ENCODE peak calls at places on chromosomes 3 and 15, in five cellular contexts. J is neuronal stem cell, Z is H9, V is IMR-90, Y is H1. I is an unnamed sample.

GRCh38 chr15:56869573-56869972 is 48.9 kb upstream of the TCF12 start:
- DNase-seq in J (no peak), Z (no peak), V (no peak), Y (no peak), I (peak; percentile 14)

GRCh38 chr3:126961191-126961790 is 21.6 kb upstream of the PLXNA1 start:
- DNase-seq in J (no peak), Z (no peak), V (peak; percentile 61), Y (no peak), I (no peak)

GRCh38 chr15:74815121-74815933 is 2.7 kb downstream of the LMAN1L start:
- DNase-seq in J (no peak), Z (no peak), V (no peak), Y (no peak), I (no peak)

GRCh38 chr3:171375704-171376103 is 84.5 kb downstream of the TNIK start:
- DNase-seq in J (no peak), Z (no peak), V (no peak), Y (no peak), I (no peak)

GRCh38 chr3:8319935-8320634 is 181.5 kb upstream of the LMCD1 start:
- DNase-seq in J (no peak), Z (no peak), V (peak; percentile 77), Y (no peak), I (peak; percentile 90)

GRCh38 chr3:120145498-120146285 is 51.4 kb upstream of the GSK3B start:
- DNase-seq in J (no peak), Z (no peak), V (peak; percentile 41), Y (no peak), I (peak; percentile 37)

GRCh38 chr15:51401872-51402517 is 60.5 kb downstream of the GLDN start:
- DNase-seq in J (peak; percentile 39), Z (peak; percentile 74), V (peak; percentile 26), Y (no peak), I (peak; percentile 80)

GRCh38 chr15:45112592-45113379 is 1.2 kb downstream of the DUOX2 start:
- DNase-seq in J (no peak), Z (peak; percentile 47), V (no peak), Y (no peak), I (no peak)

GRCh38 chr3:33145901-33146580 is 32.2 kb downstream of the CRTAP start:
- DNase-seq in J (no peak), Z (no peak), V (no peak), Y (no peak), I (no peak)

GRCh38 chr3:184314700-184315505 is 497 bp downstream of the EIF4G1 start:
- DNase-seq in J (peak; percentile 48), Z (no peak), V (peak; percentile 76), Y (no peak), I (peak; percentile 74)

GRCh38 chr15:30065025-30065801 is 17.5 kb upstream of the GOLGA8J start:
- DNase-seq in J (no peak), Z (no peak), V (peak; percentile 18), Y (no peak), I (no peak)

GRCh38 chr3:53813229-53813628 is 33.0 kb downstream of the CHDH start:
- DNase-seq in J (no peak), Z (no peak), V (no peak), Y (no peak), I (no peak)

GRCh38 chr3:48474619-48475018 is 28.1 kb downstream of the ATRIP start:
- DNase-seq in J (no peak), Z (peak; percentile 97), V (no peak), Y (peak; percentile 98), I (peak; percentile 92)

GRCh38 chr15:64122444-64122843 is 26.7 kb downstream of the SNX1 start:
- DNase-seq in J (no peak), Z (no peak), V (no peak), Y (no peak), I (no peak)

GRCh38 chr3:126267169-126267975 is 87.0 kb upstream of the ALDH1L1 start:
- DNase-seq in J (peak; percentile 93), Z (peak; percentile 86), V (peak; percentile 91), Y (peak; percentile 49), I (peak; percentile 97)

GRCh38 chr3:146161725-146162047 is 702 bp upstream of the PLOD2 start:
- DNase-seq in J (no peak), Z (no peak), V (peak; percentile 63), Y (no peak), I (peak; percentile 39)
- H2AK5ac ChIP-seq in J (no peak overlapping the region), Z (no peak overlapping the region), V (peak overlapping the region; percentile 85), Y (no peak overlapping the region), I (no peak overlapping the region)

GRCh38 chr3:11274743-11275142 is 2.5 kb downstream of the ATG7 start:
- DNase-seq in J (no peak), Z (no peak), V (no peak), Y (no peak), I (no peak)

GRCh38 chr3:11272913-11273574 is 847 bp downstream of the ATG7 start:
- DNase-seq in J (no peak), Z (no peak), V (no peak), Y (no peak), I (peak; percentile 6)

GRCh38 chr3:11269007-11269406 is 3.2 kb upstream of the ATG7 start:
- DNase-seq in J (no peak), Z (no peak), V (no peak), Y (no peak), I (no peak)

GRCh38 chr3:11273945-11274344 is 1.7 kb downstream of the ATG7 start:
- DNase-seq in J (no peak), Z (no peak), V (no peak), Y (no peak), I (no peak)

DNA sequence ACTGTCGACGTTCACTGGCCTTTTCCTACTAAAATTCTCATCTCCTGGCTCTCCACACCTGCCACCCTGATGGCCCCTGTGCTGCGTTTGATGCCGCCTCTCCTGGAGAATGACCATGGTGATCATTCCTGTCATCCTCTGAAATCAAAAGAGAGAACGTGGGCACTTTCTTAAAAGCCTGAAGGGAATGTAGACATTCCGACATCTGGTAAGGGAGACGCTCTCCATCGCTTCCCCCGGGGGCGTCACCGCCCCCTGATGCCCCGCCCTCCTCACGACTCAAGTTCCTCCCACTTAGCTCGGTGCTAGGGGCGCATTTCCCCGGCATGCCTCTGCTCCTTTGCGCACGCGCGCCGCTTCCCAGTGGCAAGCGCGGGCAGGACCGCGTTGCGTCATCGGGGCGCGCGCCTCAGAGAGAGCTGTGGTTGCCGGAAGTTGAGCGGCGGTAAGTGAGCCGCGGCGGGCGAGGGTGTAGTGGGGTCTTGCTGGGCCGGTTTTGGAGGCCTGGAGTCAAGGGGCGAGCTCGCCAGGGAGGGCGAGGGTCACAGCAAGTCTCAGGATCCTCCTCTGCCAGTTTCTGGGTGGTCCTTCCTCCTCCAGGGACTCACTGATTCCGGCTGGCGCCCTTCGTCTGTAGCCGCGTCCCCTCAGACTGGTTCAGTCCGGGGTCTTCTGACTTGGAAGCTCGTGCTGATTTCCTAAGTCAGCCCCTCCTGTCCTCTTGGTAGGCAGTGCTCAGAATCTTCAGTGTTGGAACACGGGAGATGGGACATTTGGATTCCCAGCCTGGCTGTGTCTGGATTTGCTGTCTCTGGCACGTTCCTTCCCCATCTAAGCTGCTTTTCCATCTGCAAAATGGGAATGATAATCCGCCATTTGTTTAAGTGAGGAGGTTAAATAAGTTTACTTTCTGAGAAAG is at the start of gene ATG7:
- DNase-seq in J (peak; percentile 95), Z (peak; percentile 97), V (peak; percentile 96), Y (peak; percentile 88), I (peak; percentile 98)
- H2BK120ac ChIP-seq in J (no peak within 1 kb of the TSS), Z (no peak within 1 kb of the TSS), V (peak within 1 kb of the TSS; percentile 82), Y (no peak within 1 kb of the TSS), I (no peak within 1 kb of the TSS)

GRCh38 chr15:101089579-101090459 is 162.0 kb downstream of the CHSY1 start:
- DNase-seq in J (no peak), Z (no peak), V (no peak), Y (no peak), I (no peak)
- H2AK5ac ChIP-seq in J (no peak overlapping the region), Z (no peak overlapping the region), V (peak overlapping the region; percentile 73), Y (peak overlapping the region; percentile 84), I (no peak overlapping the region)

GRCh38 chr3:4757949-4758855 is 221.0 kb upstream of the BHLHE40 start:
- DNase-seq in J (no peak), Z (no peak), V (no peak), Y (no peak), I (peak; percentile 26)
- H2BK120ac ChIP-seq in J (no peak overlapping the region), Z (no peak overlapping the region), V (no peak overlapping the region), Y (no peak overlapping the region), I (no peak overlapping the region)

DNA sequence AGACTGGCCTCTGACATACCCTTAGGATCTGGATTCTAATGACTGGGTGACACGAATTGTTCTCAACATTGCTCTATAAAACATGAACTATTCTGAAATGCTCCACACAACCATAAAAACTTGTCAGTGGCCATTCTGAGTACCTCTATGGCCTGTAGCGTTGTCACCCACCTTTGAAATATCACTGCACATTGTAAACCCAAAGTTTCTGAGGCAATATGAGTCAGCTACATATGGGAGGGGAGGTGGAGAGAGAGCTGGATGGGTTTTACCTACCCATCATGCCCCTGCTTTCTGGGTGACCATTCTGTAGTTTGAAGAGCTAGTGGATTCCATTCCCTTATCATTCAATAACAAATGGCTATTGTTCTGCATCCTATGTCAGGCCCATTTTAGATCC is 546.2 kb upstream of the TBL1XR1 start:
- DNase-seq in J (no peak), Z (no peak), V (no peak), Y (no peak), I (no peak)
- H2AK5ac ChIP-seq in J (no peak overlapping the region), Z (no peak overlapping the region), V (no peak overlapping the region), Y (no peak overlapping the region), I (no peak overlapping the region)

DNA sequence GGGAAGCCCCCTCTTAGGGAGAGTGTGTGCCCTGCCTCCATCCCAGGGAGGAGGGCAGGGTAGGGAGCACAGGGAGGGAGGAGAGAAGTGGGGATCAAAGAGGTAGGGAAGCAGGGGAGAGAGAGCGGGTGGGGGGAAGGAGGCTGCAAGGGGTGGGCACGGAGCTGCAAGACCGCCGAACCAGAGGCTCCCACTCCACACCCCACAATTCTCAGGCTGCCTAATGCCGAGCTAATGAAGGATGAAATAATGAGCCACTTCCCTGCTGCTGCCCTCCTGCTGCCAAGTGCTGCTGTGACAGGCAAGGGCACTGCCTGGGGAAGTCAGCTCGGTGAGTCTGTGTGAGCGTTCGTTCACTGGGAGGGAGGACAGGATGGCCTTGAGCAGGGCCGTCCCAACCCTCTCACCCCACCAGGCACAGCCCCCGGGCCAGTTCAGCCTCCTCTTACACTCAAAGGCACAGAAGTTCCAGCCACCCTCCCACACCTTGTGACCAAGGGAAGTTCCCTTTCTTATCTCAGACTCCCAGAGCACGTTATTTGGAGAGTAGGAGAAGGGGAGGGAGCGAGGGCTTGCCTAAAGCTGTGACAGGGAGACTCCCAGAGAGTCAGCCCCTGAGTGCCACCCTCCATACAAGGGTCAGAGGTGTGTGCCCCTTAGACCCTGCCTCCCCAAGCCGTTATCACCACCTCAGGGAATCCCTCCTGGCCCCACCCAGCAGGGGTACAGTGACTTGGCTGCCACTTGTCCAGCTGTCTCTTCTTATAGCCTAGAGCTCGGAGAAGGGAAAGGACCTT is 12.4 kb downstream of the GLYCTK start:
- DNase-seq in J (no peak), Z (peak; percentile 61), V (peak; percentile 34), Y (no peak), I (peak; percentile 76)
- H2BK120ac ChIP-seq in J (peak overlapping the region; percentile 73), Z (no peak overlapping the region), V (peak overlapping the region; percentile 28), Y (no peak overlapping the region), I (no peak overlapping the region)

I was measured in mesendoderm.